ENCODE peak calls at places on chromosomes 16 and 17, in four cellular contexts. P, Q, B and I are unnamed samples.
A peak's percentile ranks its signal among the peaks of the same experiment; 100 is the strongest.

GRCh38 chr17:21689604-21690003 is 2.7 kb upstream of the KCNJ18 start:
- DNase-seq in B (peak; percentile 47), P (peak; percentile 87), Q (no peak), I (no peak)

GRCh38 chr16:85163278-85164112 is 51.2 kb upstream of the CIBAR2 start:
- DNase-seq in P (no peak), Q (no peak), B (no peak), I (no peak)

GRCh38 chr17:67770539-67770938 is 52.8 kb downstream of the NOL11 start:
- DNase-seq in B (no peak), Q (no peak), P (no peak), I (no peak)

GRCh38 chr17:69912819-69913218 is 162.2 kb upstream of the KCNJ16 start:
- DNase-seq in B (no peak), Q (no peak), P (no peak), I (no peak)

GRCh38 chr16:1057252-1057932 is 15.2 kb upstream of the SSTR5 start:
- DNase-seq in P (peak; percentile 19), Q (peak; percentile 85), B (no peak), I (peak; percentile 72)

GRCh38 chr16:31700530-31701388 is 172.8 kb upstream of the ZNF267 start:
- DNase-seq in P (peak; percentile 50), B (peak; percentile 79), Q (peak; percentile 67), I (peak; percentile 82)

GRCh38 chr16:57938936-57939871 is 31.7 kb downstream of the CNGB1 start:
- DNase-seq in Q (no peak), B (no peak), P (peak; percentile 72), I (no peak)

GRCh38 chr17:37671813-37672544 is 28.7 kb upstream of the DDX52 start:
- DNase-seq in P (peak; percentile 72), B (no peak), Q (no peak), I (no peak)

GRCh38 chr16:87806608-87807546 is 41.1 kb upstream of the KLHDC4 start:
- DNase-seq in Q (no peak), P (peak; percentile 81), B (no peak), I (no peak)

DNA sequence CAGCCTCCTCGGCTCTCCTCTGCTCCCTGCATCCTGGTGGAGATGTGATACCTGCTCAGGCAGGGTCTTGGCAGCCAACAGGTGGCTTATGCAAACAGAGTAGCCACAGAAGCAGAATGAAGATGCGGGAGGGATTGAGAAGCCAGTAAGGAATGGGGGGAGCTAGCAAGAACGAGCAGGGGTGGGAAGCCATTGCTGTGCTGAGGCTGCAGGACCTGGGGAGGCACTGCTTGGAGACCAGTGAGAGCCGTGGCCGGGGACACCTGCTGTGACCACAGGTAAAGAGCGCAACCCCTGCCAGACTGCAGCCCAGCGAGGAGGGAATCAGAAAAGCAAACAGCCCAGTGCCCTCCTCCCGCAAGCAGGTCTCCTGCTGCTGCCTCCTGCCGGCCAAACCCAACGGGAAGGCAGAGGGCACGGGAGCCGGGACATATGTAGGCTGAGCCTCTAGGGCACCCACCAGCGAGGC is 14.7 kb downstream of the AIPL1 start:
- DNase-seq in P (peak; percentile 20), B (no peak), Q (peak; percentile 37), I (peak; percentile 38)
- TF ChIP-seq CTCF in P (peak; percentile 36), B (no peak), Q (peak; percentile 58), I (peak; percentile 55)

GRCh38 chr17:17315142-17315821 is 12.1 kb downstream of the NT5M start:
- DNase-seq in B (no peak), Q (no peak), P (no peak), I (no peak)

GRCh38 chr17:17314501-17315071 is 11.4 kb downstream of the NT5M start:
- DNase-seq in P (no peak), B (no peak), Q (no peak), I (no peak)

DNA sequence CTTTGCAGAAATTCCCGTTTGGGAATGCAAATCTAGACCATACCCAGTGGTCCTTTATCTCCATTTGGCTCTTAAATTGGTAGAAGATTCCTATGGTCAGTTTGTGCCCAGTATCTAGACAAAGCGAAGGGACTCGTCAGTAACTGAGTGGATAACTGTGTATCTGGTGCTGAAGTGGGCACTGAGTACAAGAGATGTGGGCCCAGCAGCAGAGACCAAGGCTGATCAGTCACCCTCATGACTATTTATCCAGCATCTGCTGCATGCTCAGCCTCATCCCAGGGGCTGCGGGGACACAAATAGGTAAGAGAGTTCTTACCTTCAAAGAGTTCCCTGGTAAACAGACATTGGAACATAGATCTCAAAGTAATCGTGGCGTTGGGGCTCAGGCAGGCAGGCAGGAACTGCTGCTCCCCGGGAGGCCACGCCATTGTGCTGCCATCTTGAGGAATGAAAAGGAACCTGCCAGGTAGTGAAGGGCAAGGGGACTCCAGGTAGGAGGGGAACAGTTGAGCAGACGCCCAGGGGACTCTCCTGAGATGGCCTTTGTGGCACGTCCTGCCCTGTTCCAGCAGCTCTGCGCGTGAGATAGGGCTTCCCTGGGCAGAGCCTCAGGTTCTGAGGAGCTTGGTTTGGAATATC is 10.3 kb downstream of the NT5M start:
- DNase-seq in B (no peak), Q (no peak), P (peak; percentile 34), I (peak; percentile 46)
- TF ChIP-seq CTCF in B (no peak), Q (peak; percentile 59), P (peak; percentile 48), I (peak; percentile 71)

GRCh38 chr17:64428406-64428805 is 20.5 kb upstream of the MILR1 start:
- DNase-seq in B (no peak), P (no peak), Q (no peak), I (no peak)
- TF ChIP-seq CTCF in B (no peak), P (no peak), Q (no peak), I (no peak)

GRCh38 chr17:39981207-39982068 is 831 bp downstream of the PSMD3 start:
- DNase-seq in P (no peak), Q (no peak), B (no peak), I (no peak)
- TF ChIP-seq CTCF in P (no peak), Q (no peak), B (no peak), I (no peak)

DNA sequence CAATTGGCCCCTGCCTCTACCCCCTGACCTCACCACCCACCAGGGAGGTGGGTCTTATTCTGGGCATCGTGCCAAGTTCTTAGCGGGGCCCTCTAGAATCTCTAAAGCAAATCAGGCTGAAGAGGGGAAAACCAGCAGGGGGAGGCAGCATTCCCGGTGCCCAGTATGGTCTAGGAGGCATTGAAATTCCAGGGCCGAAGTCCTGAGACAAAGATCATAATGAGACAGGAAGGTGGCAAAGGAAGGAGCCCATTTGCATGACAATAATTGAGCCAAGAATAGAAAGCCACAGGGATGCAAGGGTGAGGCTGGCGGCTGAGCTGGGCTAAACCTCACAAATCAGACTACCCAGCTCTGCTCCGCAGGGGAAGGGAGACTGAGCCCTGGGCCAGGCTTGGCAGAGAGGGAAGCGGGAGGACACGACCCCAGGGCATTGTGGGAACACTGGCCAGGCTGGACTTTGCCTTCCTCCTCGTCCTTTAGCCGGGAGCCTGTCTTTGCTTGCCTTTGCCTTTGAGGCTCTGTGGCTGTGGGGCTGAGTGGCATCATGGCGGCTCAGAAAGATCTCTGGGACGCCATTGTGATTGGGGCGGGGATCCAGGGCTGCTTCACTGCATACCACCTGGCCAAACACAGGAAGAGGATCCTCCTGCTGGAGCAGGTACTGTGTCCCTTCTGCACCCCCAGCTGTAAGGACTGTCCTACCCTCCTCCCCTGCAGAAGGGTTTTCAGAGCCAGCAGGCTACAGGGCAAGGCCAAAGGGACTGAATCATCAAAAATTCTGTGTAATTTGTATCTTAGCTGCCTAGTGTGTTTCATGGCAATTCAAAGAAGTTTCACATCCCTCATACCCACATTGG is at the start of gene PIPOX:
- DNase-seq in P (peak; percentile 66), B (no peak), Q (no peak), I (no peak)
- TF ChIP-seq CTCF in P (peak; percentile 17), B (no peak), Q (peak; percentile 16), I (no peak)

GRCh38 chr16:65185379-65185778 is 63.5 kb upstream of the CDH11 start:
- DNase-seq in Q (no peak), B (no peak), P (no peak), I (no peak)
- TF ChIP-seq CTCF in Q (no peak), B (no peak), P (no peak), I (no peak)

GRCh38 chr16:24332695-24333094 is 76.6 kb downstream of the CACNG3 start:
- DNase-seq in Q (no peak), B (no peak), P (no peak), I (no peak)

GRCh38 chr16:24332178-24332577 is 76.0 kb downstream of the CACNG3 start:
- DNase-seq in P (no peak), B (no peak), Q (no peak), I (no peak)

DNA sequence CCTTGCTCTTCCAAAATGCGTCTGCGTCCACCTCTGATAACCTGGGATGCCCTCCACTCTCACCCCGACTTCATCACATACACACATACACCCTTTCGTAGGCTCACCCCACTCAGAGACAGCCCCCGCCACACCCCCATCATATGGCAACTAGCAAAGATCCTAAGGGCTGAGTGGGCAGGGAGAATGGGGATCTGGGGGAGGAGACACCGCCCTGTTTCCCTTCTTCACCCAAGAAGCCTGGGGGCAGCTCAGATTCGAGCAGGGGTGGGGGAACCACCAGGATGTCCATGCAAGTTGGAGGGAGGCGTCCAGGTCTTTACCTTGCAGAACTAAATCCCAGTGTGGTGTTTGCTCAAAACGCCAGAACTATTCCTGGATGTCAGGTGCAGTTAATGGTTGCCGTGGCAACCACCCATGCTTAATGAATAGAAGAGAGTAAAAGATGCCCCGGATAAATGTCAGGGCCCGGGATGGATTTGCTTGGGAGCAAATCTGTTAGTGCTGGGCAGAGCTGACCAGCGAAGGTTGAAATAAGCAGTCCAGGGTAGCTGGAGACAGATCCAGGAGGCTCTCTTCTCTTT is 72.8 kb downstream of the CACNG3 start:
- DNase-seq in P (no peak), B (no peak), Q (no peak), I (no peak)
- TF ChIP-seq CTCF in P (no peak), B (no peak), Q (no peak), I (no peak)

GRCh38 chr17:64243340-64243739 is 19.7 kb downstream of the TEX2 start:
- DNase-seq in P (no peak), B (no peak), Q (no peak), I (no peak)

GRCh38 chr17:64236827-64237403 is 26.1 kb downstream of the TEX2 start:
- DNase-seq in Q (no peak), P (no peak), B (no peak), I (no peak)

GRCh38 chr17:64240741-64241347 is 22.2 kb downstream of the TEX2 start:
- DNase-seq in B (peak; percentile 77), P (peak; percentile 57), Q (no peak), I (no peak)

GRCh38 chr17:64242633-64243032 is 20.4 kb downstream of the TEX2 start:
- DNase-seq in P (no peak), B (no peak), Q (no peak), I (no peak)

DNA sequence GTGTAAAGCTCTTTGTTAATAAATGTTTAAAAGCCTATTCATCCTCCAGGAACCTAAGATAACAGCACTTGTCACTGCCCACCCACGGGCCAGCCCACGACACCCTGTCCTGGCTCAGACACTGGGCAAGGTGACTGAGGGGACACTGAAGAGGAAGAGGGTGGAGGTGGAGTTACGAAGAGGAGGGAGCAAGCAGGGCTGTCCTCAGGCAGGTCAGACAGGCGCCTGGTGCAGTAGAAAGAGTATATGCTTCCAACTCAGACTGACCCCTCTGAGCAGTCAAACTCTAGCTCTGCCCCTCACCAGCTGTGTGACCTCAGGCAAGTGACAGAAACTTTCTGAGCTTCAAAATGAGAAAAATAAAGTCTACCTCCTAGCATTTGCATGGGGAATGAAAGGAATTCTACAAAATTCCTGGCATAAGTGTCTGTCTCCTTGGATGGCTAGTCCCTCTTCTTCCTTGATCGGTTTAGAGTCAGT is 22.8 kb downstream of the TEX2 start:
- DNase-seq in P (peak; percentile 29), B (no peak), Q (no peak), I (no peak)
- TF ChIP-seq CTCF in P (no peak), B (no peak), Q (peak; percentile 35), I (peak; percentile 15)

GRCh38 chr17:1058423-1059130 is 61.6 kb downstream of the TIMM22 start:
- DNase-seq in Q (peak; percentile 41), P (peak; percentile 55), B (no peak), I (no peak)
- TF ChIP-seq CTCF in Q (peak; percentile 57), P (peak; percentile 41), B (no peak), I (peak; percentile 46)